ENCODE peak calls at places on chromosomes 7 and 10, in ten cellular contexts. L is fibroblast of pulmonary artery, J is prostate gland, H is left ventricle myocardium inferior, Q is astrocyte of the spinal cord, C is thoracic aorta, S is left lung, A is GM06990, V is uterus, G is A549. P is an unnamed sample.

GRCh38 chr10:31757374-31757773 is 171.3 kb downstream of the ARHGAP12 start:
- DNase-seq in C (no peak), J (no peak), Q (peak), S (no peak), H (no peak), L (no peak), V (peak), G (no peak), A (no peak), P (no peak)

GRCh38 chr7:1644341-1645070 is 25.6 kb upstream of the ELFN1 start:
- DNase-seq in C (no peak), V (no peak), H (peak), Q (no peak), J (no peak), S (no peak), A (no peak), L (no peak), G (no peak), P (no peak)

GRCh38 chr7:116511552-116512523 is 12.3 kb downstream of the CAV2 start:
- DNase-seq in G (peak), S (no peak), J (no peak), A (peak), V (no peak), H (no peak), C (no peak), Q (peak), L (peak), P (no peak)

GRCh38 chr10:58834093-58834674 is 321.5 kb downstream of the BICC1 start:
- DNase-seq in J (no peak), V (no peak), C (no peak), G (no peak), A (no peak), Q (no peak), H (no peak), L (no peak), S (no peak), P (no peak)

GRCh38 chr7:522071-522937 is 2.7 kb upstream of the PDGFA start:
- DNase-seq in L (peak), S (peak), V (peak), H (peak), A (peak), G (no peak), J (peak), C (no peak), Q (peak), P (no peak)

GRCh38 chr10:5971315-5971832 is 6.0 kb downstream of the IL15RA start:
- DNase-seq in V (no peak), Q (peak), G (no peak), H (no peak), A (peak), C (no peak), S (no peak), L (peak), J (no peak), P (no peak)

GRCh38 chr7:155269766-155270585 is 27.7 kb upstream of the INSIG1 start:
- DNase-seq in J (no peak), L (peak), G (peak), V (no peak), A (no peak), Q (peak), S (no peak), H (no peak), C (no peak), P (no peak)

GRCh38 chr7:26200113-26200443 is 468 bp downstream of the HNRNPA2B1 start:
- DNase-seq in G (peak), H (peak), S (peak), C (no peak), L (peak), J (peak), Q (peak), A (no peak), V (peak), P (no peak)

GRCh38 chr10:95314519-95314918 is 23.7 kb upstream of the PDLIM1 start:
- DNase-seq in A (no peak), Q (no peak), V (no peak), C (no peak), H (no peak), L (no peak), S (no peak), G (no peak), J (no peak), P (no peak)

GRCh38 chr10:3876563-3876962 is 91.6 kb upstream of the KLF6 start:
- DNase-seq in G (no peak), L (no peak), V (no peak), A (no peak), H (no peak), Q (no peak), S (no peak), J (no peak), C (no peak), P (no peak)

GRCh38 chr7:116924741-116925140 is 28.6 kb upstream of the ST7 start:
- DNase-seq in H (no peak), A (no peak), G (no peak), L (no peak), S (no peak), C (no peak), V (no peak), Q (peak), J (no peak), P (no peak)

GRCh38 chr7:157785021-157785441 is 448.2 kb downstream of the DNAJB6 start:
- DNase-seq in L (no peak), J (no peak), A (no peak), Q (peak), H (no peak), S (no peak), V (no peak), C (no peak), G (no peak), P (no peak)

GRCh38 chr7:118222591-118222990 is 1.9 kb upstream of the ANKRD7 start:
- DNase-seq in C (no peak), S (no peak), Q (no peak), L (no peak), V (no peak), G (no peak), A (no peak), J (no peak), H (no peak), P (no peak)

GRCh38 chr7:129773871-129774270 is 162.4 kb downstream of the NRF1 start:
- DNase-seq in A (no peak), S (no peak), H (no peak), Q (no peak), C (no peak), J (no peak), G (no peak), L (no peak), V (no peak), P (no peak)

GRCh38 chr10:11447571-11447970 is 163.9 kb downstream of the USP6NL start:
- DNase-seq in C (no peak), V (no peak), L (no peak), S (no peak), Q (no peak), A (no peak), G (no peak), J (no peak), H (no peak), P (no peak)

GRCh38 chr10:102347236-102347828 is 48.2 kb upstream of the NFKB2 start:
- DNase-seq in V (peak), S (no peak), J (peak), C (no peak), Q (peak), L (peak), G (peak), A (no peak), H (peak), P (no peak)

GRCh38 chr7:37285701-37286475 is 162.8 kb downstream of the ELMO1 start:
- DNase-seq in H (no peak), A (no peak), V (no peak), S (no peak), G (no peak), J (no peak), L (peak), Q (no peak), C (no peak), P (no peak)

GRCh38 chr10:12252882-12253546 is 57.0 kb downstream of the CDC123 start:
- DNase-seq in S (no peak), G (peak), C (no peak), H (no peak), A (no peak), V (no peak), L (no peak), Q (peak), J (no peak), P (no peak)

GRCh38 chr10:3770611-3771110 is 14.3 kb downstream of the KLF6 start:
- DNase-seq in H (no peak), S (no peak), G (no peak), J (no peak), V (no peak), L (no peak), A (no peak), C (no peak), Q (no peak), P (no peak)

GRCh38 chr7:29345590-29345989 is 151.0 kb downstream of the CHN2 start:
- DNase-seq in J (peak), L (peak), G (peak), H (peak), Q (peak), S (peak), V (no peak), C (no peak), A (no peak), P (no peak)

GRCh38 chr7:69941077-69941476 is 342.8 kb downstream of the AUTS2 start:
- DNase-seq in H (no peak), S (no peak), J (no peak), L (no peak), C (no peak), A (no peak), V (no peak), G (no peak), Q (no peak), P (no peak)

GRCh38 chr7:151768805-151769188 is 108.1 kb downstream of the PRKAG2 start:
- DNase-seq in H (no peak), J (no peak), L (no peak), G (no peak), Q (no peak), C (no peak), A (peak), V (no peak), S (peak), P (no peak)

GRCh38 chr10:130429809-130430208 is 293.6 kb downstream of the GLRX3 start:
- DNase-seq in H (no peak), Q (no peak), S (no peak), C (no peak), G (no peak), A (no peak), V (no peak), J (no peak), L (no peak), P (no peak)

GRCh38 chr10:16770141-16770540 is 47.1 kb downstream of the RSU1 start:
- DNase-seq in H (no peak), J (no peak), Q (no peak), A (no peak), S (no peak), V (no peak), L (no peak), G (no peak), C (no peak), P (no peak)

GRCh38 chr10:74113546-74113945 is 37.1 kb downstream of the AP3M1 start:
- DNase-seq in G (no peak), S (no peak), J (peak), Q (no peak), A (no peak), H (no peak), C (no peak), L (peak), V (no peak), P (peak)

GRCh38 chr10:94546616-94547175 is 1.1 kb downstream of the HELLS start:
- DNase-seq in J (no peak), V (no peak), H (no peak), C (no peak), L (peak), A (no peak), Q (peak), S (no peak), G (no peak), P (no peak)

GRCh38 chr7:23418046-23418445 is 52.2 kb downstream of the IGF2BP3 start:
- DNase-seq in G (no peak), A (no peak), H (no peak), L (peak), S (no peak), J (no peak), V (no peak), Q (peak), C (no peak), P (peak)

GRCh38 chr7:158111556-158111880 is 476.1 kb downstream of the PTPRN2 start:
- DNase-seq in J (no peak), Q (no peak), V (no peak), H (no peak), A (no peak), L (no peak), C (no peak), S (no peak), G (no peak), P (no peak)

GRCh38 chr10:17056781-17057191 is 72.8 kb downstream of the CUBN start:
- DNase-seq in A (no peak), G (no peak), Q (peak), S (no peak), L (peak), C (no peak), J (no peak), V (no peak), H (no peak), P (no peak)

GRCh38 chr10:132679640-132680039 is 106.3 kb downstream of the NKX6-2 start:
- DNase-seq in G (no peak), S (peak), L (no peak), A (no peak), H (no peak), J (no peak), V (peak), C (no peak), Q (no peak), P (no peak)

GRCh38 chr7:23072043-23072442 is 33.5 kb upstream of the KLHL7 start:
- DNase-seq in S (no peak), J (no peak), A (no peak), Q (peak), V (no peak), C (no peak), H (no peak), L (peak), G (peak), P (no peak)

GRCh38 chr7:67343566-67343965 is 346.9 kb downstream of the TYW1 start:
- DNase-seq in C (no peak), L (no peak), A (no peak), V (no peak), S (no peak), G (no peak), H (peak), Q (no peak), J (no peak), P (no peak)

GRCh38 chr10:108348215-108348614 is 1183.7 kb upstream of the SORCS1 start:
- DNase-seq in V (no peak), H (no peak), L (no peak), G (no peak), C (no peak), S (no peak), Q (no peak), J (no peak), A (no peak), P (no peak)

GRCh38 chr10:90112681-90113080 is 411.3 kb downstream of the KIF20B start:
- DNase-seq in H (no peak), Q (peak), S (no peak), G (no peak), J (no peak), A (no peak), C (no peak), V (no peak), L (peak), P (no peak)

DNA sequence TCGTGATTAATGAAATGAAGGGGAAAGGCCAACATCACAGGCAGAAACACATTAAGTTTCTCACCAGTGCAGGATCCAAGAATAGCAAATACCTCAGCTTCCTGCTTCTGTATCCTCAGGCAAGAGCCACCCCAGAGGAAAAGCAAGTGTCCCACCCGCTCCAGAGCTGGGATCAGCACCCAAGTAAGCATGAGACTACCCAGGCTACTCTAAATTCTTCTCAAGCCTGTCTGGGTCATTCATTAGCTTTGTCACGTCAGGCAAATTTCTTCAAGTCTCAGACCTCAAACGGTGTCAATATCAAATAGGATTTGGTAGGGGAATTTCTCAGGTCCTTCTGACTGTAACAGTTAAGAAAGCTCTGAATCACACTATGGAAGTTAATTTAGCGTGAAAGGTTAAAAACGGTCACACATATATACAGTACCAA is 59.0 kb downstream of the GNA12 start:
- DNase-seq in A (no peak), G (no peak), S (no peak), J (no peak), Q (peak), V (no peak), L (peak), H (no peak), C (no peak), P (peak)
- H3K4me3 ChIP-seq in A (no peak), G (no peak), S (no peak), J (no peak), Q (no peak), V (no peak), L (no peak), H (no peak), C (no peak), P (no peak)

DNA sequence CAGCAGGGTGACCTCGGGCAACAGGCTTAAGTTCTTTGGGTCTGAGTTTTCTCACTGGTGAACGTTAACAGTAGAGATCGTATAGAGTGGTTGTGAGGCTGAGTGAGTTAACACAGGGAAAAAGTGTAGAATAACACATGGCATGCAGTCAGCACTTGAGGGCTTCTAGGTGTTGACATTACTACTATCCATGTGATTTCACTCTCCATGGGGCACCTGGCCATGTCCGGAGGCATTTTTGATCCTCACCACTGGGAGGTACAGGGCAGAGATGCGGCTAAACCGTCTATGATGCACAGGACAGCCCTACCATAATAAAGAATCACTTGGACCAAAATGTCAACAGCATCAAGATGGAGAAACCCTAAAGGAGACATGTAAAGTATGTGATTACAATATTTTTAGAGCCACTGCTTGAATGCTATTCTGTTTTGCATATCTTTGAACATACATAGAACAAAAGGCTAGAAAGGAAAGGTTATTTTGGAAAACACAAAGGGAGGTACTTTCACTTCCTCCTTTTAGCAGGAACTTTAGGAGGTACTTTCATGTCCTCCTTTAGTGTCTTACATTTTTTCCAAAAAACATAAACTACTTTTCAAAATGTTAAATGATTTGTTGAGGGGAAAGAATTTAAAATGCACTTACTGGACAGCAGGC is 44.3 kb downstream of the NOD1 start:
- DNase-seq in V (no peak), L (no peak), C (no peak), Q (no peak), S (no peak), G (no peak), H (no peak), J (no peak), A (peak), P (no peak)
- TF ChIP-seq CTCF in V (no peak), L (no peak), C (no peak), Q (no peak), S (no peak), G (no peak), H (no peak), J (no peak), A (no peak), P (no peak)

GRCh38 chr7:80642871-80643270 is 4.4 kb downstream of the CD36 start:
- DNase-seq in C (no peak), V (no peak), S (no peak), G (no peak), Q (no peak), A (no peak), J (no peak), H (no peak), L (no peak), P (no peak)
- H3K4me3 ChIP-seq in C (no peak), V (no peak), S (no peak), G (no peak), Q (no peak), A (no peak), J (no peak), H (peak), L (no peak), P (no peak)

GRCh38 chr10:15252396-15252795 is 83.9 kb upstream of the NMT2 start:
- DNase-seq in L (no peak), S (no peak), G (no peak), H (no peak), Q (no peak), A (no peak), C (no peak), V (no peak), J (no peak), P (no peak)
- TF ChIP-seq CTCF in L (no peak), S (no peak), G (no peak), H (no peak), Q (no peak), A (no peak), C (no peak), V (no peak), J (no peak), P (no peak)

P was measured in epithelial cell of proximal tubule.